ENCODE peak calls at places on chromosomes 16 and 17, in four cellular contexts. Z is HepG2, Q is K562, W is GM12878. T is an unnamed sample.

GRCh38 chr17:15181333-15181732 is 83.8 kb downstream of the PMP22 start:
- DNase-seq in Z (no peak), Q (no peak), W (no peak), T (no peak)

GRCh38 chr16:23691483-23692189 is 12.9 kb downstream of the PLK1 start:
- DNase-seq in Z (no peak), Q (no peak), W (no peak), T (no peak)

GRCh38 chr17:30225112-30225511 is 10.4 kb downstream of the SLC6A4 start:
- DNase-seq in Z (peak; percentile 10), Q (no peak), W (no peak), T (no peak)

GRCh38 chr16:46731691-46732555 is 16.2 kb downstream of the MYLK3 start:
- DNase-seq in Z (peak; percentile 21), Q (no peak), W (no peak), T (no peak)

GRCh38 chr17:75242461-75243042 is 18.9 kb downstream of the GGA3 start:
- DNase-seq in Z (no peak), Q (no peak), W (no peak), T (no peak)

GRCh38 chr16:71368958-71369357 is 10.4 kb downstream of the CALB2 start:
- DNase-seq in Z (no peak), Q (no peak), W (no peak), T (no peak)

GRCh38 chr17:72846399-72846798 is 246.1 kb downstream of the SLC39A11 start:
- DNase-seq in Z (peak; percentile 36), Q (no peak), W (no peak), T (no peak)

GRCh38 chr16:55487048-55487803 is 8.2 kb downstream of the MMP2 start:
- DNase-seq in Z (no peak), Q (no peak), W (no peak), T (no peak)

GRCh38 chr17:58263773-58264172 is 17.0 kb downstream of the MPO start:
- DNase-seq in Z (no peak), Q (no peak), W (no peak), T (no peak)

GRCh38 chr16:87636050-87636684 is 33.9 kb downstream of the JPH3 start:
- DNase-seq in Z (peak; percentile 75), Q (peak; percentile 83), W (no peak), T (peak; percentile 88)

GRCh38 chr17:19346351-19347255 is 15.9 kb downstream of the B9D1 start:
- DNase-seq in Z (peak; percentile 74), Q (peak; percentile 65), W (no peak), T (no peak)

GRCh38 chr17:44119798-44120197 is 3.6 kb downstream of the HDAC5 start:
- DNase-seq in Z (no peak), Q (no peak), W (no peak), T (no peak)

GRCh38 chr17:81837641-81838040 is 2.8 kb upstream of the PPP1R27 start:
- DNase-seq in Z (peak; percentile 71), Q (no peak), W (no peak), T (no peak)

GRCh38 chr17:14058051-14058450 is 11.3 kb upstream of the COX10 start:
- DNase-seq in Z (no peak), Q (no peak), W (no peak), T (no peak)

GRCh38 chr17:72145972-72146755 is 25.3 kb downstream of the SOX9 start:
- DNase-seq in Z (no peak), Q (no peak), W (no peak), T (no peak)

GRCh38 chr16:14606102-14606501 is 24.0 kb downstream of the PARN start:
- DNase-seq in Z (no peak), Q (no peak), W (peak; percentile 55), T (no peak)

GRCh38 chr17:30336369-30337171 is 2.7 kb upstream of the TMIGD1 start:
- DNase-seq in Z (peak; percentile 95), Q (peak; percentile 72), W (no peak), T (peak; percentile 62)

GRCh38 chr17:27807567-27808470 is 7.5 kb upstream of the NOS2 start:
- DNase-seq in Z (no peak), Q (no peak), W (peak; percentile 83), T (no peak)

GRCh38 chr17:70661342-70662222 is 492.2 kb downstream of the KCNJ2 start:
- DNase-seq in Z (no peak), Q (no peak), W (no peak), T (no peak)

GRCh38 chr17:57006040-57006439 is 28.1 kb downstream of the SCPEP1 start:
- DNase-seq in Z (no peak), Q (no peak), W (no peak), T (no peak)

GRCh38 chr17:31524926-31525800 is 133.7 kb downstream of the RAB11FIP4 start:
- DNase-seq in Z (peak; percentile 61), Q (peak; percentile 87), W (no peak), T (peak; percentile 97)

GRCh38 chr17:75400326-75400939 is 5.0 kb downstream of the GRB2 start:
- DNase-seq in Z (no peak), Q (no peak), W (no peak), T (no peak)

GRCh38 chr17:52159159-52159809 is 770 bp upstream of the CA10 start:
- DNase-seq in Z (no peak), Q (no peak), W (no peak), T (no peak)

GRCh38 chr17:52157603-52158449 is 688 bp downstream of the CA10 start:
- DNase-seq in Z (no peak), Q (no peak), W (no peak), T (no peak)

GRCh38 chr17:52159810-52160578 is 1.5 kb upstream of the CA10 start:
- DNase-seq in Z (no peak), Q (no peak), W (no peak), T (no peak)

GRCh38 chr17:52157161-52157560 is 1.4 kb downstream of the CA10 start:
- DNase-seq in Z (no peak), Q (no peak), W (no peak), T (no peak)

GRCh38 chr17:52158450-52159042 is at the start of gene CA10:
- DNase-seq in Z (no peak), Q (no peak), W (no peak), T (peak; percentile 51)
- TF ChIP-seq CREM in Z (no peak), Q (no peak), W (no peak), T (no peak)

GRCh38 chr16:67661864-67662652 is 1.3 kb downstream of the PARD6A start:
- DNase-seq in Z (no peak), Q (no peak), W (no peak), T (no peak)
- TF ChIP-seq ATF3 in Z (no peak), Q (no peak), W (no peak), T (no peak)

DNA sequence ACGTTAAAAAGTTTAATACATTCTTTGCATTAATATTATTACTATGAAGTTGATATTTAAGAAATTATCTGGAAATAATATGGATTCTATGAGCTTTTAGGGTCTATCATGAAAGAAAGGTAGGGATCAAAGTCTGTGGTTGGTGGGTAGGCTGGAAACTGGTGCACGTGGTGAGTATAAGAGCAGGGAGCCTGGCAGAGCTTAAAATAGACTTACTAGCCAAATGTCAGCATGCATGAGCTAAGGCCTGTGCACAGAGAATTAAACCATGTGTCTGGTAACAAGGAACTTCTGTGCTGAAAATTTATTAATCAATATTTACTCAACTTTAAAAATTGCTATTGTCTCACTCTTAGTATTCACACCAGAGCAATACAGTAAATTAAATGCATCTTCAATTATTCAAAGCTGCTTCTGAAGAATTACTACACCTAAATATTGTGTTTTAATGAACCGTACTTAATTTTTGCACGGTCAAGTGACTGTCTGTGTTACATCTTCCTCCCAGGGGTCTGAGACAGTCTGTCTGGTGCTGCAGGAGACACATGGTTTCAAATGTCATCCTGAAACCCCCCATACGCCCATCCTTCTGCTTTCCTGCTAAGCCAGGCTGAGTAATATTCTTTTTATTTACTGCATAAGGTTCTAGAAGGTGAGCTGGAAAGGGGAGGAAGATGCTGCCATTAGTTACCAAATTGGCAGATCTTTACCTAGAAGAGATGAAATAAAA is 160.9 kb upstream of the NLRP1 start:
- DNase-seq in Z (no peak), Q (no peak), W (no peak), T (no peak)
- TF ChIP-seq CREM in Z (no peak), Q (no peak), W (no peak), T (no peak)

GRCh38 chr17:29115435-29115834 is 64.8 kb downstream of the MYO18A start:
- DNase-seq in Z (no peak), Q (no peak), W (no peak), T (no peak)
- TF ChIP-seq ATF3 in Z (no peak), Q (no peak), W (no peak), T (no peak)

GRCh38 chr16:57803413-57803990 is 1.2 kb upstream of the KIFC3 start:
- DNase-seq in Z (no peak), Q (peak; percentile 68), W (no peak), T (no peak)

GRCh38 chr16:57802635-57803412 is 533 bp upstream of the KIFC3 start:
- DNase-seq in Z (peak; percentile 67), Q (no peak), W (no peak), T (peak; percentile 31)

GRCh38 chr16:57801098-57801855 is 1.0 kb downstream of the KIFC3 start:
- DNase-seq in Z (no peak), Q (no peak), W (no peak), T (no peak)

GRCh38 chr16:57800213-57801097 is 1.8 kb downstream of the KIFC3 start:
- DNase-seq in Z (no peak), Q (peak; percentile 33), W (no peak), T (no peak)

GRCh38 chr16:57801856-57802634 is at the start of gene KIFC3:
- DNase-seq in Z (peak; percentile 79), Q (peak; percentile 94), W (no peak), T (peak; percentile 61)
- TF ChIP-seq CREM in Z (no peak), Q (no peak), W (no peak), T (no peak)